ENCODE peak calls at places on chromosomes 16 and 17, in four cellular contexts. J is LHCN-M2, M is iPS DF 19.7, S is RPMI7951. D is an unnamed sample.

GRCh38 chr16:57998992-57999365 is 1.5 kb downstream of the ZNF319 start:
- DNase-seq in S (no peak), J (no peak), M (no peak), D (no peak)

GRCh38 chr17:75535119-75535537 is 9.6 kb downstream of the LLGL2 start:
- DNase-seq in M (no peak), S (no peak), J (peak; percentile 50), D (no peak)

GRCh38 chr16:87917503-87917902 is 18.8 kb downstream of the CA5A start:
- DNase-seq in J (no peak), M (no peak), S (no peak), D (no peak)

GRCh38 chr17:29007456-29008455 is 1.9 kb upstream of the SEZ6 start:
- DNase-seq in M (no peak), J (peak; percentile 87), S (peak; percentile 76), D (peak; percentile 30)

GRCh38 chr17:74760404-74761105 is 12.1 kb downstream of the NHERF1 start:
- DNase-seq in S (no peak), M (no peak), J (no peak), D (no peak)

GRCh38 chr16:22120440-22120839 is 28.1 kb downstream of the VWA3A start:
- DNase-seq in J (no peak), M (no peak), S (no peak), D (no peak)

GRCh38 chr16:3161235-3162018 is 26.6 kb upstream of the OR1F1 start:
- DNase-seq in M (no peak), S (no peak), J (no peak), D (no peak)

GRCh38 chr16:87003414-87003755 is 313.8 kb downstream of the C16orf95 start:
- DNase-seq in S (peak; percentile 32), J (peak; percentile 41), M (no peak), D (no peak)

GRCh38 chr17:36686123-36686669 is 84.8 kb downstream of the MRM1 start:
- DNase-seq in S (peak; percentile 80), M (no peak), J (no peak), D (no peak)

D was measured in DMS79.